ENCODE peak calls at places on chromosome 12, in six cellular contexts. C, G, K, V, T and H are unnamed samples.

GRCh38 chr12:95789126-95790024 is 1.2 kb downstream of the NTN4 start:
- DNase-seq in K (peak; percentile 78), G (peak; percentile 74), V (peak; percentile 34), C (peak; percentile 55), T (no peak), H (no peak)

GRCh38 chr12:48219635-48220034 is 16.5 kb upstream of the OR10AD1 start:
- DNase-seq in C (no peak), K (no peak), T (no peak), G (no peak), V (no peak), H (no peak)

GRCh38 chr12:111398530-111398929 is 7.2 kb upstream of the SH2B3 start:
- DNase-seq in K (no peak), C (no peak), T (no peak), V (peak; percentile 45), G (no peak), H (no peak)

GRCh38 chr12:127588224-127588623 is 678.7 kb upstream of the TMEM132C start:
- DNase-seq in T (peak; percentile 98), K (no peak), G (peak; percentile 88), V (no peak), C (no peak), H (no peak)

GRCh38 chr12:124460771-124461170 is 106.6 kb downstream of the NCOR2 start:
- DNase-seq in C (no peak), V (no peak), T (no peak), K (no peak), G (no peak), H (no peak)

GRCh38 chr12:50232206-50232605 is 51.1 kb downstream of the LIMA1 start:
- DNase-seq in G (no peak), K (no peak), T (no peak), C (no peak), V (no peak), H (no peak)

GRCh38 chr12:95646781-95647184 is 95.5 kb upstream of the USP44 start:
- DNase-seq in V (no peak), K (no peak), T (peak; percentile 79), G (no peak), C (no peak), H (no peak)

GRCh38 chr12:26723379-26724308 is 109.3 kb downstream of the ITPR2 start:
- DNase-seq in K (no peak), T (peak; percentile 88), C (no peak), V (no peak), G (no peak), H (no peak)

GRCh38 chr12:106897082-106897481 is 58.6 kb upstream of the TMEM263 start:
- DNase-seq in T (no peak), K (no peak), V (no peak), G (no peak), C (no peak), H (no peak)

GRCh38 chr12:1642513-1642912 is 13.5 kb downstream of the WNT5B start:
- DNase-seq in C (peak; percentile 37), G (no peak), T (no peak), V (no peak), K (no peak), H (no peak)

GRCh38 chr12:76757694-76758093 is 6.2 kb upstream of the ZDHHC17 start:
- DNase-seq in G (no peak), K (no peak), V (no peak), C (no peak), T (peak; percentile 25), H (no peak)

GRCh38 chr12:101828463-101829196 is 2.1 kb downstream of the GNPTAB start:
- DNase-seq in V (no peak), T (no peak), G (no peak), K (no peak), C (no peak), H (no peak)

GRCh38 chr12:87303396-87304012 is 725.7 kb downstream of the C12orf50 start:
- DNase-seq in T (no peak), G (no peak), C (no peak), K (no peak), V (no peak), H (no peak)

GRCh38 chr12:40953076-40953475 is 235.0 kb upstream of the PDZRN4 start:
- DNase-seq in G (no peak), C (no peak), K (no peak), V (no peak), T (peak; percentile 87), H (no peak)

GRCh38 chr12:3256103-3256551 is 178.9 kb downstream of the TSPAN9 start:
- DNase-seq in V (no peak), T (no peak), G (no peak), K (no peak), C (no peak), H (no peak)

GRCh38 chr12:27785882-27786570 is 6.0 kb upstream of the MANSC4 start:
- DNase-seq in K (no peak), C (no peak), G (no peak), V (no peak), T (peak; percentile 75), H (no peak)

GRCh38 chr12:115354476-115354890 is 670.5 kb upstream of the TBX3 start:
- DNase-seq in V (no peak), T (no peak), C (no peak), K (no peak), G (peak; percentile 61), H (no peak)

GRCh38 chr12:118816296-118816695 is 165.0 kb upstream of the SRRM4 start:
- DNase-seq in G (no peak), T (no peak), K (no peak), C (no peak), V (no peak), H (no peak)

GRCh38 chr12:124497658-124498057 is 69.8 kb downstream of the NCOR2 start:
- DNase-seq in T (peak; percentile 87), C (peak; percentile 35), V (no peak), G (peak; percentile 89), K (no peak), H (no peak)

GRCh38 chr12:5203274-5203673 is 159.6 kb downstream of the KCNA5 start:
- DNase-seq in V (no peak), G (no peak), C (peak; percentile 32), K (no peak), T (no peak), H (no peak)

GRCh38 chr12:110743571-110744093 is 941 bp upstream of the PPP1CC start:
- DNase-seq in C (peak; percentile 65), G (peak; percentile 64), T (no peak), K (peak; percentile 60), V (peak; percentile 62), H (no peak)

GRCh38 chr12:56953314-56953713 is 4.1 kb downstream of the RDH16 start:
- DNase-seq in G (no peak), V (no peak), K (no peak), T (no peak), C (no peak), H (peak; percentile 74)

GRCh38 chr12:49190317-49190716 is 1.4 kb upstream of the TUBA1A start:
- DNase-seq in C (no peak), K (no peak), G (no peak), V (no peak), T (no peak), H (no peak)

GRCh38 chr12:60394680-60395079 is 798.9 kb downstream of the SLC16A7 start:
- DNase-seq in C (no peak), V (no peak), K (no peak), T (peak; percentile 82), G (no peak), H (no peak)

GRCh38 chr12:89353823-89354629 is 1.7 kb upstream of the DUSP6 start:
- DNase-seq in V (peak; percentile 81), C (peak; percentile 84), T (peak; percentile 71), G (peak; percentile 86), K (peak; percentile 92), H (no peak)

GRCh38 chr12:50555471-50555885 is 50.7 kb downstream of the DIP2B start:
- DNase-seq in G (no peak), C (no peak), K (no peak), T (no peak), V (no peak), H (no peak)

GRCh38 chr12:66740257-66740656 is 61.4 kb upstream of the GRIP1 start:
- DNase-seq in G (no peak), T (peak; percentile 6), K (no peak), C (no peak), V (no peak), H (no peak)

GRCh38 chr12:110744176-110744575 is 1.5 kb upstream of the PPP1CC start:
- DNase-seq in G (peak; percentile 66), V (no peak), K (no peak), C (no peak), T (peak; percentile 50), H (no peak)

GRCh38 chr12:46679754-46680153 is 146.0 kb downstream of the SLC38A4 start:
- DNase-seq in T (no peak), V (no peak), G (no peak), K (no peak), C (no peak), H (no peak)
- H3K4me1 ChIP-seq in T (no peaks in the 10 kb centered on the region), V (no peaks in the 10 kb centered on the region), G (peaks cover 4% of the 10 kb centered on the region), K (no peaks in the 10 kb centered on the region), C (no peaks in the 10 kb centered on the region), H (peaks cover 24% of the 10 kb centered on the region)

DNA sequence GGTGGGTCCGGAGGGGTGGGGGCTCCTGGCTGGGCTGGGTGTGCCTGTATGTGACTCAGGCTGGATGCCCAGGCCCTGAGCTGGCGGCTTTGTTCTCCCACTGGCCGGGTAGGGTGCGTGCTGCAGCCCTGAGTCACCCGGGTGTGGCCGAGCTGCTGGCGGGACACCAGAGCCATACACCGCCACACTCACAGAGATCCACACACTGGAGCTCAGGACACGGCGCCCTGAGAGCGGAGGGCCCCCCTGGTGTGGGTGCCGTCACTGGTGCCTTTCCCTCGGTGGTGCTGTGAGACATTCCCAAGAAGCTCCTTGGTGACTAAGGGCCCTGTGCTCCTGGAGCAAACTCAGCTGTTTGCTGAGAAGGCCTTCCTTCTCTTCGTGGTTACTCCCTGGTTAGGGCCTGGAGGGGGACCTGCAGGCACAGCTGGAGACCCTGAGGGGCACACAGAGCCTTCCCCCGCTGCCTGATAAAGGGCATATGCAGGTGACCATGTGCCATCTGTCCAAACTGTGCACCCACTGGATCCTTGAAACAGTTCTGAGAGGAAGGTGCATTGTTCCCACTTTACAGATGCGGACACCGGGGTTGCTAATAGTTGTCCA is 44.3 kb downstream of the KRT80 start:
- DNase-seq in K (no peak), T (peak; percentile 98), C (peak; percentile 95), V (peak; percentile 98), G (peak; percentile 99), H (peak; percentile 98)
- H3K4me1 ChIP-seq in K (peaks cover 3% of the 10 kb centered on the region), T (peaks cover 50% of the 10 kb centered on the region), C (peaks cover 50% of the 10 kb centered on the region), V (peaks cover 74% of the 10 kb centered on the region), G (peaks cover 34% of the 10 kb centered on the region), H (peaks cover 92% of the 10 kb centered on the region)

DNA sequence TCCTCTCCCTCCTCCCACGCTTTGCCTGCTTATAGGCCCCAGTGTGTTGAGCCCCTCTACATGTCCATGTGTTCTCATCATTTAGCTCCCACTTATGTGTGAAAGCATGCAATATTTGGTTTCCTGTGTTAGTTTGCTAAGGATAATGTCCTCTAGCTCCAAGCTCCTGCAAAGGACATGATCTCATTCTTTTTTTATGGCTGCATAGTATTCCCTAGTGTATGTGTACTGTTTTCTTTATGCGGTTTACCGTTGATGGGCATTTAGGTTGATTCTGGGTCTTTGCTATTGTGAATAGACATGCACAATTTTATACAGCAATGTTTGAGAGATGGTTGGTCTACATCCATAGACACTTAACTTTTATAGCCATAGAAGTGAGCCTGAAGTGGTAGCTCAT is 5.1 kb downstream of the RESF1 start:
- DNase-seq in K (no peak), C (no peak), G (no peak), T (no peak), V (no peak), H (no peak)
- H3K4me1 ChIP-seq in K (peaks cover 31% of the 10 kb centered on the region), C (peaks cover 7% of the 10 kb centered on the region), G (peaks cover 20% of the 10 kb centered on the region), T (peaks cover 9% of the 10 kb centered on the region), V (peaks cover 45% of the 10 kb centered on the region), H (peaks cover 71% of the 10 kb centered on the region)

DNA sequence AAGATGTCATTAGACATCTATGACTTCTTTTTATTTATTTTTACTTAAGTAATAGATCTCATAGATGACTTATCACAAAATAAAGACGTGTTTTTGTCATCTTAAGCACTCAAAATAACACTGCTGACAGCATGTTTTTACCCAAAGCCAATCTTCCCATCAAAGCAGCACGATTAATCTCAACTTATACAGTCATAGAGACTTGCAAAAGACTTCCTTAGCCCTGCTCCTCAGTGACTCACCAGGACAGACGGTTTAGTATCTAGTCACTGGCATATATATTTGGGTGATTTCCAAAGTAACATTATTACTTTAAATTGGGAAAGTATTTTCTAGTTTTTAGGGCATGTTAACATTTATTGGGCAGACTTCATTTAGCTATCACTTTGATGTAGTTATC is 3.8 kb downstream of the TMEM52B start:
- DNase-seq in G (no peak), C (peak; percentile 32), V (no peak), T (peak; percentile 31), K (no peak), H (no peak)
- H3K4me1 ChIP-seq in G (no peaks in the 10 kb centered on the region), C (no peaks in the 10 kb centered on the region), V (no peaks in the 10 kb centered on the region), T (peaks cover 3% of the 10 kb centered on the region), K (no peaks in the 10 kb centered on the region), H (no peaks in the 10 kb centered on the region)